ENCODE peak calls at places on chromosome X, in six cellular contexts. H, F, N, A, R and C are unnamed samples.

GRCh38 chrX:37685452-37686347 is at the start of gene XK:
- DNase-seq in N (peak; percentile 61), R (peak; percentile 34), A (no peak), H (no peak), F (peak; percentile 12), C (peak; percentile 24)

GRCh38 chrX:41445171-41445570 is 2.0 kb upstream of the NYX start:
- DNase-seq in R (peak; percentile 78), N (no peak), H (no peak), A (no peak), F (no peak), C (no peak)

GRCh38 chrX:10089378-10089795 is 67.4 kb upstream of the CLCN4 start:
- DNase-seq in R (no peak), A (no peak), N (no peak), F (no peak), H (no peak), C (no peak)

GRCh38 chrX:137548261-137548660 is 17.7 kb upstream of the ZIC3 start:
- DNase-seq in A (no peak), H (no peak), R (no peak), N (no peak), F (no peak), C (no peak)

GRCh38 chrX:54540289-54540688 is 10.3 kb downstream of the GNL3L start:
- DNase-seq in H (no peak), R (no peak), N (no peak), A (peak; percentile 20), F (no peak), C (no peak)

GRCh38 chrX:134990475-134991473 is at the start of gene SMIM10:
- DNase-seq in H (peak; percentile 1), R (peak; percentile 14), F (peak; percentile 18), A (no peak), N (peak; percentile 50), C (peak; percentile 10)

GRCh38 chrX:42241421-42241820 is 318.1 kb upstream of the CASK start:
- DNase-seq in R (no peak), F (no peak), A (no peak), H (no peak), N (no peak), C (no peak)

GRCh38 chrX:3717742-3718420 is 4.4 kb upstream of the PRKX start:
- DNase-seq in R (no peak), N (no peak), H (no peak), F (no peak), A (no peak), C (no peak)

GRCh38 chrX:111124418-111124817 is 28.4 kb downstream of the PAK3 start:
- DNase-seq in A (no peak), H (no peak), R (peak; percentile 5), F (no peak), N (no peak), C (no peak)

GRCh38 chrX:72255445-72255844 is 16.6 kb upstream of the ERCC6L start:
- DNase-seq in R (no peak), H (no peak), A (no peak), F (no peak), N (no peak), C (peak; percentile 16)

GRCh38 chrX:153423652-153424051 is 12.4 kb downstream of the ZFP92 start:
- DNase-seq in A (no peak), R (no peak), N (no peak), H (no peak), F (no peak), C (no peak)

GRCh38 chrX:103687073-103687695 is 685 bp upstream of the MORF4L2 start:
- DNase-seq in R (peak; percentile 89), F (peak; percentile 67), H (peak; percentile 79), N (peak; percentile 82), A (peak; percentile 42), C (peak; percentile 75)

GRCh38 chrX:110924871-110925270 is 129.3 kb upstream of the CHRDL1 start:
- DNase-seq in F (no peak), A (no peak), R (no peak), H (no peak), N (no peak), C (no peak)

GRCh38 chrX:281166-281999 is at the start of gene PLCXD1:
- DNase-seq in F (peak; percentile 40), N (peak; percentile 84), H (no peak), A (peak; percentile 21), R (peak; percentile 56), C (peak; percentile 56)

GRCh38 chrX:122188751-122189150 is 995.3 kb upstream of the GRIA3 start:
- DNase-seq in R (no peak), F (no peak), H (no peak), A (no peak), N (no peak), C (no peak)

GRCh38 chrX:18173494-18174180 is 47.0 kb downstream of the BEND2 start:
- DNase-seq in H (no peak), R (no peak), N (no peak), F (no peak), A (no peak), C (no peak)

GRCh38 chrX:17632942-17633341 is 104.4 kb upstream of the SCML1 start:
- DNase-seq in R (peak; percentile 34), N (no peak), A (no peak), F (no peak), H (no peak), C (no peak)

GRCh38 chrX:150503898-150504219 is 64.6 kb upstream of the MTM1 start:
- DNase-seq in N (no peak), F (no peak), A (no peak), R (no peak), H (no peak), C (no peak)

GRCh38 chrX:17373337-17373736 is 1.7 kb upstream of the NHS start:
- DNase-seq in H (no peak), N (no peak), F (no peak), R (no peak), A (no peak), C (no peak)

GRCh38 chrX:72536542-72536941 is 36.1 kb downstream of the HDAC8 start:
- DNase-seq in H (no peak), N (no peak), R (no peak), F (no peak), A (no peak), C (no peak)

GRCh38 chrX:105101378-105101777 is 119.1 kb downstream of the TEX13A start:
- DNase-seq in H (no peak), N (no peak), A (no peak), R (peak; percentile 21), F (no peak), C (no peak)

GRCh38 chrX:130330706-130331105 is 9.0 kb upstream of the SLC25A14 start:
- DNase-seq in H (peak; percentile 2), N (peak; percentile 78), F (peak; percentile 22), R (peak; percentile 75), A (no peak), C (peak; percentile 29)

GRCh38 chrX:34956915-34957314 is 14.3 kb downstream of the FAM47B start:
- DNase-seq in R (no peak), H (no peak), F (no peak), A (no peak), N (no peak), C (no peak)

GRCh38 chrX:41720125-41720780 is 3.7 kb upstream of the GPR82 start:
- DNase-seq in A (no peak), R (peak; percentile 80), F (no peak), N (no peak), H (no peak), C (no peak)

GRCh38 chrX:11105080-11105479 is 6.1 kb upstream of the HCCS start:
- DNase-seq in R (no peak), F (no peak), N (no peak), A (no peak), H (no peak), C (no peak)

GRCh38 chrX:148156986-148157385 is 175.8 kb downstream of the FMR1NB start:
- DNase-seq in A (no peak), F (no peak), R (no peak), N (no peak), H (no peak), C (no peak)

GRCh38 chrX:40176979-40177430 is 79.2 kb upstream of the BCOR start:
- DNase-seq in A (no peak), N (no peak), F (no peak), H (no peak), R (no peak), C (no peak)
- TF ChIP-seq CTCF in A (no peak), N (no peak), F (no peak), H (no peak), R (no peak), C (peak; percentile 19)

GRCh38 chrX:19986531-19986930 is 4.3 kb downstream of the BCLAF3 start:
- DNase-seq in H (no peak), N (no peak), A (no peak), R (no peak), F (no peak), C (no peak)

GRCh38 chrX:19990519-19991349 is at the start of gene BCLAF3:
- DNase-seq in A (peak; percentile 55), R (peak; percentile 93), F (peak; percentile 81), N (peak; percentile 86), H (peak; percentile 67), C (peak; percentile 82)

GRCh38 chrX:19990225-19990518 is 689 bp downstream of the BCLAF3 start:
- DNase-seq in R (no peak), F (peak; percentile 1), A (no peak), N (no peak), H (no peak), C (no peak)

GRCh38 chrX:19991350-19991718 is 473 bp upstream of the BCLAF3 start:
- DNase-seq in F (no peak), R (no peak), H (no peak), N (no peak), A (no peak), C (no peak)

GRCh38 chrX:19987856-19988255 is 3.0 kb downstream of the BCLAF3 start:
- DNase-seq in H (no peak), A (no peak), F (no peak), N (no peak), R (no peak), C (no peak)
- TF ChIP-seq CTCF in H (no peak), A (no peak), F (no peak), N (no peak), R (no peak), C (no peak)

GRCh38 chrX:112197845-112198244 is 115.3 kb upstream of the TRPC5 start:
- DNase-seq in A (no peak), F (no peak), R (no peak), N (no peak), H (no peak), C (no peak)
- TF ChIP-seq CTCF in A (no peak), F (no peak), R (no peak), N (no peak), H (no peak), C (no peak)

DNA sequence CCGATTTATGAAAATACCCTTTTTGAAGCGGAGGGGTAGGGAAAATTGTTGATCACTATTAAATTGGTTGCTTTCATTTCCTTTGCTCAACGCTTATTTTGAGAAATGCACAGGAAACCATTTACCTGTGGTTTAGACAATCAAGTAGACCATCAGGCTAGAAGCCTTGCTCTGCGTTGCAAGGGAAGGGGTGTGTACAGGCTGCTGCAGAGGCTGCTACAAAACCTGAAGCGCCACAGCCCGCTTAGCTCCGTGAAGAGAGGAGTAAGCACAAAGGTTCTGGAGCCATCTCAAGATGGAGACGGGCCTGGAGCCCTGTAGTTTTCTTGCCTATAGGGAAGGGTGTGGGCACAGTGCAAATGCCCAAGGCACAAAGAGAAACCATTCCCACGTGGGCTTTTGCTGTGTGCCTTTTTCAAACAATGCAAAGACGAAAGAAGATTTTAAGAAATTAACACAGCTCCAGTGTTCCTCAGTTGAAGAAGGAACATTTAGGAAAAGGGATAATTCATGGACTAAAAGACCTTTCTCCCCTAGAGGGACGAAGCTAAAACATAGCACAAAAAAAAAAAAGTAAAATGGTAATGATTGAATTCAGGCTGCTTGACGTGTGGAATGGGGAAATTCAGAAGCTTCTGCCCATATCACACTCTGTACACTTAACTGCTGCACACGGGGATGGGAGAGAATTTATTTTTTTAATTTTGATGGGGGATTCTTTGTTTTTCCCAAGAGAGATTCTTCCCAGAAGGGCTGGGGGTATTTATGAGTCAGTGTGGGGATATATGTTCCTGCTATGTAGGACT is 3.5 kb downstream of the TMSB4X start:
- DNase-seq in A (peak; percentile 79), H (peak; percentile 58), N (peak; percentile 47), R (peak; percentile 93), F (peak; percentile 20), C (no peak)
- TF ChIP-seq CTCF in A (no peak), H (no peak), N (no peak), R (no peak), F (no peak), C (no peak)